ENCODE peak calls at places on chromosomes 11 and 22, in five cellular contexts. U is mammary epithelial cell, J is endothelial cell of umbilical vein, V is mesenchymal stem cell, A is hepatocyte. N is an unnamed sample.

GRCh38 chr22:27045103-27045940 is 387.9 kb downstream of the MIAT start:
- DNase-seq in A (peak), V (peak), U (peak), J (peak), N (peak)

GRCh38 chr11:134393638-134394037 is 18.4 kb downstream of the B3GAT1 start:
- DNase-seq in A (peak), U (no peak), J (no peak), V (no peak), N (no peak)

GRCh38 chr11:12599408-12600143 is 74.6 kb upstream of the TEAD1 start:
- DNase-seq in U (no peak), J (peak), A (peak), V (peak), N (peak)

GRCh38 chr22:43185860-43186261 is 1.1 kb downstream of the TTLL12 start:
- DNase-seq in V (peak), J (peak), U (peak), A (peak), N (peak)

GRCh38 chr22:47591709-47592108 is 829.3 kb downstream of the TBC1D22A start:
- DNase-seq in A (no peak), U (no peak), J (no peak), V (no peak), N (no peak)

GRCh38 chr11:19027829-19028595 is 32.5 kb downstream of the MRGPRX2 start:
- DNase-seq in J (peak), A (peak), U (peak), V (peak), N (peak)

GRCh38 chr11:122795281-122795680 is 43.0 kb upstream of the CRTAM start:
- DNase-seq in A (no peak), U (no peak), J (no peak), V (no peak), N (no peak)

GRCh38 chr11:132607575-132607974 is 924.7 kb downstream of the OPCML start:
- DNase-seq in A (no peak), J (no peak), V (no peak), U (no peak), N (no peak)

GRCh38 chr11:132988381-132988780 is 543.9 kb downstream of the OPCML start:
- DNase-seq in V (no peak), A (no peak), U (no peak), J (no peak), N (no peak)

GRCh38 chr22:26174280-26174679 is 5.0 kb downstream of the SEZ6L start:
- DNase-seq in U (no peak), A (peak), J (no peak), V (no peak), N (peak)

DNA sequence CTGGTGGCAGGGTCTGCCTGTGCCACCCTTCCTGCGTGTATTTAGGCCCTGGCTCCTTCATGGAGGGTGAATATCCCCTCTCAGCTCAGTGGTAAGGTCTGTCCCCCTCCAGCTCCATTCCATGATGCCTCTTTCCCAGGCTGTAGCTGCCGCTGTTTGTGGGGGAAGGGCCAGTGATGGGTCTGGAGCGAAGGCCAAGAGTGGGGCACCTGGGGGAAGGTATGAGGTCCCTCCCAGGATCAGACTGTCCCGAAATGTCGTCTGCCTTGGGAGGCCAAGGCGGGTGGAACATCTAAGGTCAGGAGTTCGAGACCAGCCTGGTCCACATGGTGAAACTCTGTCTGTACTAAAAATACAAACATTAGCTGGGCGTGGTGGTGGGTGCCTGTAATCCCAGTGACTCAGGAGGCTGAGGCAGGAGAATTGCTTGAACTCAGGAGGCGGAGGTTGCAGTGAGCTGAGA is 1.1 kb downstream of the CD151 start:
- DNase-seq in V (no peak), J (peak), U (peak), A (no peak), N (peak)
- H3K4me3 ChIP-seq in V (peak), J (peak), U (peak), A (peak), N (peak)

GRCh38 chr11:44318369-44318768 is 8.4 kb upstream of the ALX4 start:
- DNase-seq in J (no peak), A (no peak), V (no peak), U (no peak), N (no peak)

GRCh38 chr11:44319552-44320288 is 9.8 kb upstream of the ALX4 start:
- DNase-seq in V (no peak), A (no peak), J (no peak), U (peak), N (peak)

GRCh38 chr11:44320289-44320973 is 10.5 kb upstream of the ALX4 start:
- DNase-seq in U (no peak), V (no peak), J (no peak), A (no peak), N (no peak)

GRCh38 chr11:44321059-44321458 is 11.1 kb upstream of the ALX4 start:
- DNase-seq in V (no peak), A (no peak), U (no peak), J (no peak), N (no peak)

GRCh38 chr11:44319170-44319551 is 9.2 kb upstream of the ALX4 start:
- DNase-seq in J (no peak), A (no peak), V (no peak), U (no peak), N (no peak)
- H2AFZ ChIP-seq in J (no peak), A (no peak), V (no peak), U (peak), N (no peak)

DNA sequence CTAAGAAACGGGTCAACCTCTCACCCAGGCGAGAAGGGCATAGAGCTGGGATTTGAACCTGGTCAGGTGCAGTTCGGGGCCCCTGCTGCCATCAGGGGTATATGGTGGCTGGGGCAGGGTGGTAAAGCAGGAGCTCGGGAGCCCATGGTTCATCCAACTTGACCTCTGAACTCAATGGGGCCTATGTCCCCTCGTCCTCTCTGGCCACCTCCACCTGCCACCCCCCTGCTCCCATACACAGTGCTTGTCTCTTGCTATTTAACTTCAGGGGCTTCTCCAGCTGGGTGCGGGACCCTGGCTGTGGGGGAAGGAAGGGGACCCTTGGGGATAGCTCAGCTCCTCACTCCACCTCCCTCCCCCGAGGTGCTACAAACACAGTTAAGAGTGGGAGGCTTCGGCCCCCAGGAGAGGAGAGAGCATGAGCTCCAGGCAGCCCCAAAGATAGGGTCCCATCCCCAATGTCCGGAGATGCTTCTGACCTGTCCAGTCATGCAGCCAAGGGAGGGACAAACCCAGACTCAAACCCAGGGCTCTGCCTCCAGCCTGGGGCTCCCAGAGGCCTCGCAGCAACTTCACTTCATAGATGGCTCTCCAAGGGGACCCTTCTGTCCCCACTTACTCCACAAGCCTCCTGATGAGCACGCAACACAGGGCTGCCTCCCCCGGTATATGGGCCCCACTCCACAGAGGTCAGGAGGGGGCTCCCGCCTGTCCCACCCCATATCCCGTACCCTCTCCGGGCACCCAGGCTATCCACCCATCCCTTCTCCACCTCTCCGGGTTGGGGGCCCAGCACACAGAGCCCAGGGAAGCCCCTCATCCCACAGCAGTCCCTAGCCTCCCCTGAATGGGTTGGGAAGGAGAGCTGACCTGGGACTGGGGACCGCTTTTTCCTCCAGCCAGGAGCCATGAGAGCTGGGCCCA is 712 bp downstream of the IL2RB start:
- DNase-seq in U (no peak), J (no peak), V (no peak), A (no peak), N (no peak)
- H3K4me3 ChIP-seq in U (no peak), J (no peak), V (no peak), A (no peak), N (no peak)

DNA sequence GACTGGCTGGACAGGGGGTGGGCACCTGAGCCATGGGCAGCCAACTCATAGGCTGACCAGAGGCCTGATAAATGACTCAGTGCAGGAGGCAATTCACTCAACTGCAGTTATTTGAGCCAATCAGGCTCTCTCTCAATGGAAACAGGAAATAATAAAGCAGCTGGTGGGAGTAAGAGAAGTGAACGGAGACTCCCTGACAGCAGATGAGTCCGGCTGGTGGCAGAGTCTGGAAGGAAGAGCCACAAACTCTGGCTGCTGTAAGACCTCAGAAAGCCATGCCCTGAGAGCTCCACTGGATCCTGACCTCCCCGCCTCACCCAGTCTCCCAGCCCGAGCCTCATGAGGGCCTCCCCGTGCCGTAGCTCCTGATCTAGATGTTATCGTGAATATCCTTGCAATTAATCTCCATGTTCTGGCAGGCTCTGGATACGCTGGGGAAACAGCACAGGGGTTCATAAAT is 69.8 kb downstream of the TRIM29 start:
- DNase-seq in A (peak), V (peak), U (peak), J (peak), N (peak)
- H2AFZ ChIP-seq in A (no peak), V (no peak), U (peak), J (no peak), N (no peak)

DNA sequence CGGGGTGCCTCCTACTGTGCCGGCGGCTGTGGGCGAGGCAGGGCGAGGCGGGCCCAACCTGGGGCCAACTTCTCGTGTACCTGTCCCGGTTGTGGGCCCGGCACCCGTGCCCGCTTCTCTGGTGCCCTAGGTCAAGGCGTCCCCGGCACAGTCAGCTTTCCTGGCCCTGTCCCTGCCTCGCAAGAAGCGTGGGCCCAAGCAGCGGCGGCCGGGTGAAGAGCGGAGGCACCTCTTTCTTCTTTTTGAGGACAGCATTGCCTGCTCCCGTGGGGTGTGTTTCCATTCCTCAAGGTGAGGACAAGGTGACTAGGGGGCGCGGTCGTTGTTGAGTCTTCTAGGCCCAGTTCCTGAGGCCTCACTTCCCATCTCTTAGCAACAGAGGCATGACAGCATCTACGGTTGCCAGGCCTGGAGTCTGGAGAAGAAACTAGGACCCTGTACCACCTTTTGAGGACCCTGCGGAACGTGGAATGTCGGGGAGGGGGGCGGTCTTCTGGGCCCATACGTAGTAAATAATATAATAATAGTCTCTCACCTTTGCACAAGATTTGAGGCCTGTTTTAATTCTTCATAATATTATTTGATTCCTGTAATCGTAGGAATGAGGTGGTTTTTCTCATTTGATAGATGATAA is 418 bp downstream of the ACO2 start:
- DNase-seq in J (no peak), A (peak), U (no peak), V (no peak), N (no peak)
- H3K4me3 ChIP-seq in J (peak), A (peak), U (peak), V (peak), N (peak)

DNA sequence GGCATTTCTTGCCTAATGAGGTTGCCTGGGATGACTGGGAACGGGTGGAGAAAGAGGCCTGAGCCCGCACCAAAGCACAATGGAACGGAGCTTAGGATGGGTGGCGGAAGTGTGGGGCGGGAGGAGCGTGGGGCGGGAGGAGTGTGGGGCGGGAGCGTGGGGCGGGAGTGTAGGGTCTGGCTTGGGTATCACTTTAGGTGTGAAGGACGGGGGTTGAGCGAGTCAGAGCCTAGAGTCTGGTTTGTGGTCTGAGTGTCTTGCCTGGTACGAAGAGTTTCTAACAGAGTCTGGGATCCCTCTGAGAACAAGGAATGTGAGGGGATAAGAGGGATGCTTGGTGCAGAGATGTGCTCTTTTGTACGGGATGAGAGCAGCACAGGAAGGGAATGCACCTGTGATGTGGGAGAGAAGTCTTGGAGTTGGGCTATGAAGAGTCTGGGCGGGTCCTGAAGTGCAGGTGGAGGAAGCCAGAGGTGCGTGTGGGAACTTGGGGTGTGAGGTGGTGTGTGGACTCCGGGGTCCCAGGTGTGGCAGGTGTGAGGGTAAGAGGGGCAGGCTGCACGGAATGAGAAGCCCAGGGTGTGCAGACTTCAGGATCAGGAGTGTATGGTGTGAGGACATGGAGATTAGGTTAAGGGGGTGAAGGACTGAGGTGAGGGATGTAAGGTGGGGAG is 1.2 kb downstream of the SYCE3 start:
- DNase-seq in A (no peak), U (no peak), J (no peak), V (no peak), N (no peak)
- H2AFZ ChIP-seq in A (no peak), U (no peak), J (no peak), V (no peak), N (no peak)

GRCh38 chr11:65642014-65642671 is 4.2 kb downstream of the SIPA1 start:
- DNase-seq in U (no peak), A (no peak), V (no peak), J (no peak), N (no peak)
- H3K4me3 ChIP-seq in U (no peak), A (no peak), V (no peak), J (no peak), N (no peak)

GRCh38 chr11:29161216-29161615 is 855.6 kb downstream of the KCNA4 start:
- DNase-seq in U (peak), V (no peak), J (peak), A (no peak), N (peak)

GRCh38 chr11:29162490-29162889 is 854.3 kb downstream of the KCNA4 start:
- DNase-seq in U (no peak), V (no peak), A (no peak), J (no peak), N (peak)

DNA sequence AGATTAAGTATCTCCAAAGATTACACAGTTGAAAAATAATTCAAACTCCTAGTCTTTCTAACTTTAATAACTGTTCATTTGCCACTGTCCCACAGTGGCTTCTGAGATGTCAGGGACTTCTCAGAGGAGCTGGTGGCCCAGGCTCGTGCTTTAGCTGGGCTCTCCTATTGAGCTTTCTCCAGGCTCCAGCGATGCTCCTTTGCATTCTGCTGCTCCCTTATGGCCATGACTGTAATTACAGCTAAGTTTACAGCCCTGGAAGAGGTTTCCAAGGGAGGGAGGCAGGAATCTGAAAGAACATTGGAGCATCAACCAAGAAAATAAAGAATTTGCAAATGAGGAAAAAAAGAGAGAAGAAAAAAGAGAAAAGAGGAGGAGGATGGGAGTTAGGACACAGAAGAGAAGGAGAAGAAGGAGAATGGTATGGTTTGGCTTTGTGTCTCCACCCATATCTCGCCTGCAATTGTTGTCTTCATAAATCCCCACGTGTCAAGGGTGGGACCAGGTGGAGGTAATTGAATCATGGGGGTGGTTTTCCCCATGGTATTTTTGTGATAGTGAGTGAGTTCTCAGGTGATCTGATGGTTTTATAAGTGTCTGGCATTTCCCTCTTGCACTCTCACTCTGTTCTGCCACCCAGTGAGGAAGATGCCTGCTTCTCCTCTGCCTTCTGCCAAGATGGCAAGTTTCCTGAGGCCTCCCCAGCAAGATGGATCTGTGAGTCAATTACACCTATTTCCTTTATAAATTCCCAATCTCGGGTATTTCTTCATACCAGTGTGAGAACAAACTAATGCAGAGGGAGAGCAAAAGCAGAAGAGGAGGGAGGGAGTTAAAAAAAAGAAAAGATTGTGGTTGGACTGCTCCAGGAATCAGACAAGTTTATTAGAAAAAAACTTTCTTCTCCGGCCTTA is 857.0 kb downstream of the KCNA4 start:
- DNase-seq in J (peak), U (peak), A (peak), V (peak), N (peak)
- H2AFZ ChIP-seq in J (peak), U (no peak), A (no peak), V (no peak), N (peak)